ENCODE peak calls at places on chromosomes 12 and 14, in ten cellular contexts. D, T, U, C, O, L, H, E, X and K are unnamed samples.

GRCh38 chr14:51805541-51805940 is 54.9 kb upstream of the GNG2 start:
- DNase-seq in D (no peak), T (no peak), U (no peak), C (no peak), O (no peak), L (no peak), H (no peak), E (no peak), X (peak), K (no peak)

GRCh38 chr12:100753837-100754236 is 40.7 kb upstream of the ANO4 start:
- DNase-seq in D (no peak), T (no peak), U (no peak), C (no peak), O (no peak), L (no peak), H (peak), E (no peak), X (no peak), K (no peak)

GRCh38 chr14:101349108-101349507 is 212.2 kb upstream of the DIO3 start:
- DNase-seq in D (no peak), T (no peak), U (no peak), C (no peak), O (no peak), L (no peak), H (no peak), E (no peak), X (no peak), K (no peak)

GRCh38 chr12:105555556-105555973 is 225.1 kb downstream of the C12orf75 start:
- DNase-seq in D (no peak), T (no peak), U (no peak), C (peak), O (no peak), L (no peak), H (peak), E (no peak), X (no peak), K (peak)

GRCh38 chr12:52032431-52032796 is 18.8 kb upstream of the NR4A1 start:
- DNase-seq in D (no peak), T (no peak), U (peak), C (peak), O (peak), L (no peak), H (peak), E (no peak), X (no peak), K (no peak)

GRCh38 chr12:110247340-110248095 is 33.5 kb upstream of the ATP2A2 start:
- DNase-seq in D (no peak), T (no peak), U (no peak), C (peak), O (no peak), L (no peak), H (peak), E (no peak), X (no peak), K (peak)

GRCh38 chr14:64968651-64969050 is 3.5 kb downstream of the RAB15 start:
- DNase-seq in D (no peak), T (no peak), U (no peak), C (no peak), O (no peak), L (no peak), H (no peak), E (no peak), X (peak), K (no peak)

GRCh38 chr14:57866199-57866755 is 385 bp upstream of the SLC35F4 start:
- DNase-seq in D (no peak), T (no peak), U (no peak), C (no peak), O (no peak), L (no peak), H (no peak), E (no peak), X (peak), K (no peak)

GRCh38 chr14:104266643-104267575 is 128.5 kb downstream of the KIF26A start:
- DNase-seq in D (no peak), T (no peak), U (no peak), C (no peak), O (peak), L (no peak), H (no peak), E (peak), X (no peak), K (no peak)

GRCh38 chr12:115118177-115118724 is 434.3 kb upstream of the TBX3 start:
- DNase-seq in D (no peak), T (no peak), U (no peak), C (no peak), O (no peak), L (no peak), H (no peak), E (no peak), X (no peak), K (no peak)

GRCh38 chr12:108768591-108769500 is 37.5 kb upstream of the CORO1C start:
- DNase-seq in D (no peak), T (no peak), U (no peak), C (no peak), O (no peak), L (no peak), H (no peak), E (peak), X (peak), K (peak)

GRCh38 chr12:66059670-66060069 is 70.9 kb downstream of the LLPH start:
- DNase-seq in D (no peak), T (no peak), U (no peak), C (no peak), O (no peak), L (no peak), H (no peak), E (no peak), X (no peak), K (no peak)

GRCh38 chr14:73717998-73718741 is 4.0 kb upstream of the PNMA1 start:
- DNase-seq in D (no peak), T (no peak), U (no peak), C (no peak), O (peak), L (no peak), H (peak), E (no peak), X (peak), K (no peak)

GRCh38 chr14:74219277-74219676 is 20.0 kb upstream of the VSX2 start:
- DNase-seq in D (no peak), T (no peak), U (no peak), C (no peak), O (no peak), L (no peak), H (no peak), E (no peak), X (no peak), K (no peak)

GRCh38 chr12:6560501-6561205 is 4.8 kb upstream of the IFFO1 start:
- DNase-seq in D (no peak), T (no peak), U (no peak), C (no peak), O (no peak), L (no peak), H (no peak), E (no peak), X (no peak), K (no peak)

GRCh38 chr12:130627175-130627574 is 88.9 kb downstream of the RIMBP2 start:
- DNase-seq in D (no peak), T (no peak), U (no peak), C (no peak), O (no peak), L (no peak), H (no peak), E (no peak), X (no peak), K (no peak)

GRCh38 chr14:69880051-69880487 is 853 bp downstream of the SMOC1 start:
- DNase-seq in D (no peak), T (no peak), U (no peak), C (peak), O (no peak), L (no peak), H (no peak), E (no peak), X (peak), K (no peak)

GRCh38 chr14:89247457-89248122 is 169.4 kb downstream of the FOXN3 start:
- DNase-seq in D (no peak), T (no peak), U (no peak), C (no peak), O (no peak), L (no peak), H (peak), E (no peak), X (no peak), K (no peak)

GRCh38 chr12:109810954-109811623 is 22.1 kb downstream of the TRPV4 start:
- DNase-seq in D (no peak), T (no peak), U (no peak), C (no peak), O (no peak), L (no peak), H (no peak), E (no peak), X (no peak), K (no peak)

GRCh38 chr12:131641315-131641714 is 69.6 kb upstream of the SFSWAP start:
- DNase-seq in D (no peak), T (no peak), U (no peak), C (no peak), O (no peak), L (no peak), H (no peak), E (no peak), X (no peak), K (no peak)

GRCh38 chr12:58421990-58422389 is 480.6 kb downstream of the ATP23 start:
- DNase-seq in D (no peak), T (no peak), U (no peak), C (no peak), O (no peak), L (no peak), H (no peak), E (no peak), X (no peak), K (no peak)

GRCh38 chr14:104135904-104136471 is 2.4 kb upstream of the KIF26A start:
- DNase-seq in D (no peak), T (no peak), U (no peak), C (no peak), O (peak), L (no peak), H (no peak), E (peak), X (no peak), K (no peak)

GRCh38 chr12:67434653-67435375 is 165.7 kb downstream of the CAND1 start:
- DNase-seq in D (peak), T (no peak), U (no peak), C (peak), O (peak), L (no peak), H (peak), E (no peak), X (no peak), K (no peak)

GRCh38 chr14:96095581-96096476 is 56.7 kb downstream of the C14orf132 start:
- DNase-seq in D (no peak), T (no peak), U (no peak), C (peak), O (no peak), L (no peak), H (peak), E (no peak), X (peak), K (peak)

GRCh38 chr12:47855502-47855901 is 35.8 kb upstream of the HDAC7 start:
- DNase-seq in D (no peak), T (no peak), U (no peak), C (no peak), O (no peak), L (no peak), H (no peak), E (no peak), X (peak), K (no peak)

GRCh38 chr12:114625294-114625851 is 58.6 kb downstream of the TBX3 start:
- DNase-seq in D (peak), T (peak), U (no peak), C (peak), O (no peak), L (peak), H (peak), E (peak), X (peak), K (peak)

GRCh38 chr14:102325791-102326345 is 6.3 kb downstream of the ZNF839 start:
- DNase-seq in D (no peak), T (no peak), U (no peak), C (no peak), O (no peak), L (no peak), H (no peak), E (no peak), X (no peak), K (no peak)

GRCh38 chr12:89153341-89153740 is 199.0 kb downstream of the DUSP6 start:
- DNase-seq in D (no peak), T (no peak), U (no peak), C (no peak), O (no peak), L (no peak), H (no peak), E (no peak), X (no peak), K (no peak)

GRCh38 chr14:87461704-87462103 is 531.3 kb downstream of the GALC start:
- DNase-seq in D (no peak), T (no peak), U (no peak), C (no peak), O (no peak), L (no peak), H (no peak), E (no peak), X (no peak), K (no peak)

GRCh38 chr14:51726166-51726899 is 74.6 kb downstream of the FRMD6 start:
- DNase-seq in D (no peak), T (no peak), U (no peak), C (no peak), O (no peak), L (no peak), H (peak), E (no peak), X (no peak), K (no peak)

GRCh38 chr12:94157891-94158495 is 9.6 kb downstream of the PLXNC1 start:
- DNase-seq in D (no peak), T (peak), U (no peak), C (no peak), O (no peak), L (no peak), H (no peak), E (no peak), X (no peak), K (no peak)

GRCh38 chr14:74586681-74587362 is 25.2 kb downstream of the LTBP2 start:
- DNase-seq in D (no peak), T (no peak), U (no peak), C (no peak), O (no peak), L (no peak), H (no peak), E (no peak), X (no peak), K (no peak)

GRCh38 chr12:94980577-94980976 is 22.9 kb downstream of the NDUFA12 start:
- DNase-seq in D (no peak), T (peak), U (no peak), C (no peak), O (no peak), L (no peak), H (peak), E (no peak), X (no peak), K (no peak)

DNA sequence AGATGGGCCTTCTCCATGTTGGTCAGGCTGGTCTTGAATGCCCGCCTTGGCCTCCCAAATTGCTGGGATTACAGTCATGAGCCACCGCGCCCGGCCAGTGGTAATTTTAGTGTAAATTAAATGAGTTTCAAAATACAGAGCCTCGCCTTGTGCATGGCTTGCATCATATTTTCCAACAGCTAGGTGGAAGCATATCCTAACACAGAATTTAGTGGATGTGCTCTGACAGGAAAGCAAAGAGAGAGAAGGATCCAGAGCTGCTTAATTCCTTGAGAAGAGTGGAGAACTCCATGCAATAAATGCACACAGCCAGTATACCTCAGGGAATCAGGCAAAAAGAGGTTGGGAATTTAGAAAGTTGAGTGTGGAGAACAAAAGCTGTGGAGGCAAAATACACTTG is 2.5 kb downstream of the OR6C2 start:
- DNase-seq in D (no peak), T (no peak), U (no peak), C (no peak), O (no peak), L (no peak), H (peak), E (no peak), X (peak), K (no peak)
- TF ChIP-seq CTCF in D (no peak), T (peak), U (no peak), C (no peak), O (no peak), L (no peak), H (peak), E (no peak), X (peak), K (no peak)

GRCh38 chr12:81492131-81492720 is 266.9 kb downstream of the PPFIA2 start:
- DNase-seq in D (no peak), T (no peak), U (no peak), C (peak), O (no peak), L (no peak), H (no peak), E (no peak), X (no peak), K (no peak)
- TF ChIP-seq CTCF in D (no peak), T (no peak), U (no peak), C (no peak), O (no peak), L (no peak), H (no peak), E (no peak), X (no peak), K (no peak)

DNA sequence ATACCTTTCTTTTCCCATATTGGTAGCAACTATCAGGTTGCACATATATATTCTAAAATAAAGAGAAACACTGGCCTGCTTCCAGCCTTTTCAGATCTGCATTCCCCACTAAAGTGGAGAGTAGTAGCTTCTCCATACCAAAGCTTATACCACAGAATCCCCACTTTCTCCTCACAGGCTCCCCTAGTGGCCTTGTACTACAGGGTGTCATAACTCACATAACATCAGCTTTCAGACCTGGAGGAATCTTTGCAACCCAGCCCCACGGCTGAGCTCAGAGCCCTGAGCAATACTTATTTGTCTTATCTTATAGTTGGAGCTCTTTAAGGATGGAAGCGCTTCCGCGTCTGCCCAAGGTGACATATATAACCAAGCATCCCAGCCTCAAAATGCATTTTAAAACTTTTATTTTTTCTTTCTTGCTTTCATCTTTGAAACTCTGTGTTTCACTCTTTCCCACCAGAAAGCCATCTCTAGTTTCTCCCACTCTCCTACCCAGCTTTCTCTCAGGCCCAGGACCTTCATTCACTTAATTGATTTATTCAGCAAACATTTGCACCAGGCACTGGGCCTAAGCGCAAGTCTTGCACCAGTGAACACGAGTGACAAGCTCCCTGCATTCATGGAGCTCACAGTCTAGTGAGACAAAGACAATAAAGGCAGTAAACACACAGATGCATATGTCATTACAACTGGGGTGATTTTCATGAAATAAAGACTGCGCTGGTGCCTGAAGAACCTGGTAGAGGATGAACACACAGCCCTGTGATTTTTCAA is 254.7 kb downstream of the IPO8 start:
- DNase-seq in D (no peak), T (peak), U (no peak), C (peak), O (no peak), L (no peak), H (peak), E (no peak), X (peak), K (peak)
- TF ChIP-seq CTCF in D (peak), T (peak), U (no peak), C (peak), O (no peak), L (no peak), H (peak), E (no peak), X (peak), K (peak)

DNA sequence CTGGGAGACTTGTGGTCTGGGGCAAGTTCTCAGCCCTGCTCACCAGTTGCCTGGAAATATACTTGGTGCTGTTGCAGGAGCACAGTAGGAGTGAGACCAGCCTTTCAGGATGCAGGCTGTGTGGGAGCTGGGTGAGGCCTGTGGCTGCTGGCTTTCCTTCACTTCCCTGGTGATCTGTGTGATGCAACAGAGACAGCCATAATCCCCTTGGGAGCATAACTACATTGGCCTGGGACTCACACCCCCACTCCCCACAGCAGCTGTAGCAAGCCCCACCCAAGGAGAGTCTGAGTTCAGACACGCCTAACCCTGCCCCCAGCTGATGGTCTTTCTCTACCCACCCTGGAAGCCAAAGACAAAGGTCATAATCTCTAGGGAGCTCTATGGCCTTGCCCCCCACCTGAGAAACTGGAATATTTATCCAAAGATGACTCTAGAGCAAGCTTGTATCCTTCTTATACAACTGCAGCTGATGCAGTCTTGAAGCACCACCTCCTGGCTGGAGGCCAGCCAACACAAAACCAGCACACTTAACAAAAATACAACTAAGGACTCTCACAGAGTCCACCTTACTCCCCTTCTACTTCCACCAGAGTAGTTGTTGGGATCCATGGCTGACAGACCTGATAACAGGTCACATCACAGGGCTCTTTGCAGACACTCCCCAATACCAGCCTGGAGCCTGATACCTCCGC is 190.4 kb upstream of the CPNE8 start:
- DNase-seq in D (no peak), T (no peak), U (no peak), C (peak), O (no peak), L (no peak), H (no peak), E (no peak), X (no peak), K (no peak)
- TF ChIP-seq CTCF in D (no peak), T (no peak), U (no peak), C (no peak), O (no peak), L (no peak), H (no peak), E (no peak), X (peak), K (no peak)